ENCODE peak calls at places on chromosomes 2 and 18, in seven cellular contexts. Z is neuronal stem cell, U is IMR-90, Y is H1, C is trophoblast cell, I is H9, V is mesenchymal stem cell. M is an unnamed sample.

GRCh38 chr2:142875010-142875409 is 2.5 kb upstream of the KYNU start:
- DNase-seq in Z (no peak), U (no peak), Y (no peak), C (no peak), I (no peak), V (no peak), M (no peak)

GRCh38 chr2:20352230-20353216 is 1.9 kb upstream of the PUM2 start:
- DNase-seq in Z (no peak), U (no peak), Y (no peak), C (no peak), I (no peak), V (no peak), M (peak; percentile 79)

GRCh38 chr18:65322895-65323294 is 427.9 kb upstream of the CDH7 start:
- DNase-seq in Z (no peak), U (no peak), Y (no peak), C (no peak), I (no peak), V (no peak), M (peak; percentile 59)

GRCh38 chr18:2898131-2898640 is 51.4 kb downstream of the EMILIN2 start:
- DNase-seq in Z (no peak), U (peak; percentile 43), Y (no peak), C (no peak), I (no peak), V (no peak), M (peak; percentile 19)

GRCh38 chr18:10455726-10456453 is 1.5 kb downstream of the APCDD1 start:
- DNase-seq in Z (no peak), U (no peak), Y (no peak), C (no peak), I (peak; percentile 42), V (no peak), M (peak; percentile 46)

GRCh38 chr2:55111570-55112228 is 61.4 kb upstream of the RTN4 start:
- DNase-seq in Z (no peak), U (peak; percentile 96), Y (no peak), C (peak; percentile 73), I (peak; percentile 70), V (peak; percentile 98), M (peak; percentile 89)

GRCh38 chr2:116877944-116878343 is 936.5 kb upstream of the DDX18 start:
- DNase-seq in Z (no peak), U (no peak), Y (no peak), C (no peak), I (no peak), V (no peak), M (no peak)

GRCh38 chr2:183490930-183491329 is 366.7 kb downstream of the NUP35 start:
- DNase-seq in Z (no peak), U (no peak), Y (no peak), C (no peak), I (no peak), V (peak; percentile 42), M (no peak)

GRCh38 chr2:160033732-160034392 is 28.6 kb downstream of the PLA2R1 start:
- DNase-seq in Z (no peak), U (peak; percentile 20), Y (no peak), C (no peak), I (no peak), V (peak; percentile 65), M (no peak)

GRCh38 chr2:221774136-221774535 is 202.0 kb upstream of the EPHA4 start:
- DNase-seq in Z (no peak), U (no peak), Y (no peak), C (no peak), I (no peak), V (no peak), M (no peak)

GRCh38 chr2:119377973-119378305 is 11.2 kb downstream of the DBI start:
- DNase-seq in Z (no peak), U (no peak), Y (no peak), C (no peak), I (no peak), V (no peak), M (no peak)

GRCh38 chr2:232955856-232956255 is 57.2 kb downstream of the NGEF start:
- DNase-seq in Z (no peak), U (no peak), Y (no peak), C (no peak), I (no peak), V (no peak), M (no peak)

GRCh38 chr18:76274470-76275289 is 220.4 kb downstream of the ZNF516 start:
- DNase-seq in Z (peak; percentile 40), U (no peak), Y (no peak), C (no peak), I (peak; percentile 77), V (no peak), M (peak; percentile 71)

GRCh38 chr2:195604723-195605122 is 52.3 kb upstream of the SLC39A10 start:
- DNase-seq in Z (no peak), U (no peak), Y (no peak), C (no peak), I (no peak), V (no peak), M (no peak)

GRCh38 chr18:48541026-48541746 is 2.4 kb downstream of the CTIF start:
- DNase-seq in Z (peak; percentile 65), U (peak; percentile 75), Y (peak; percentile 73), C (peak; percentile 82), I (peak; percentile 66), V (peak; percentile 85), M (peak; percentile 90)

GRCh38 chr18:11005528-11005927 is 143.8 kb downstream of the PIEZO2 start:
- DNase-seq in Z (peak; percentile 6), U (peak; percentile 99), Y (no peak), C (no peak), I (no peak), V (peak; percentile 100), M (peak; percentile 71)

GRCh38 chr2:152462591-152463178 is 127.7 kb downstream of the FMNL2 start:
- DNase-seq in Z (no peak), U (no peak), Y (peak; percentile 4), C (no peak), I (no peak), V (no peak), M (no peak)

GRCh38 chr2:42810971-42811865 is 18.8 kb upstream of the HAAO start:
- DNase-seq in Z (peak; percentile 56), U (peak; percentile 35), Y (peak; percentile 79), C (no peak), I (peak; percentile 78), V (peak; percentile 66), M (peak; percentile 89)

GRCh38 chr2:239703834-239704233 is 303.0 kb upstream of the HDAC4 start:
- DNase-seq in Z (no peak), U (no peak), Y (no peak), C (no peak), I (no peak), V (no peak), M (no peak)

GRCh38 chr2:239700946-239701345 is 300.1 kb upstream of the HDAC4 start:
- DNase-seq in Z (no peak), U (no peak), Y (no peak), C (no peak), I (no peak), V (no peak), M (no peak)

GRCh38 chr2:239704737-239705136 is 303.9 kb upstream of the HDAC4 start:
- DNase-seq in Z (no peak), U (no peak), Y (no peak), C (no peak), I (no peak), V (no peak), M (no peak)

GRCh38 chr2:239710953-239711861 is 310.4 kb upstream of the HDAC4 start:
- DNase-seq in Z (no peak), U (no peak), Y (no peak), C (no peak), I (peak; percentile 14), V (no peak), M (peak; percentile 13)

DNA sequence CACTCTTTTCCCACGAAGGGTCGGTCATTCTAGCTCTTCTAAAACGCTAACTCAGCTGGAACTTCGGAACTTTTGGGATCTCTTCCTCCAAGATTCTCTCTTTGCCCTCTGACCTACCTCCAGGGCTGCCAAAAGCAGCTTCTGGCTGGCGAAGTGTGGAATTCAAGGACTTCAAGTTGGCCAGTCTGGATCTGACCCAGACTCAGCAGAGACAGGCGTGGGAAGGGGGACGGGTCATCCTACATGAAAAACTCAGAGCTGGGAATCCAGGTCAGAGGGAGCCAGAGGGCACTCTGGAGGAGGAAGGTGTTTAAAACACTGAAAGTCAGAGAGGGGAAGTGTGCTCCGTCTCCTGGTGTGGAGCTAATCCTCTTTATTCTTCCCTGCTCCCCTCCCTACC is 305.6 kb upstream of the HDAC4 start:
- DNase-seq in Z (no peak), U (no peak), Y (no peak), C (no peak), I (no peak), V (no peak), M (peak; percentile 6)
- H3K23ac ChIP-seq in Z (no peak overlapping the region), U (no peak overlapping the region), Y (no peak overlapping the region), C (no peak overlapping the region), I (no peak overlapping the region), V (no peak overlapping the region), M (no peak overlapping the region)

DNA sequence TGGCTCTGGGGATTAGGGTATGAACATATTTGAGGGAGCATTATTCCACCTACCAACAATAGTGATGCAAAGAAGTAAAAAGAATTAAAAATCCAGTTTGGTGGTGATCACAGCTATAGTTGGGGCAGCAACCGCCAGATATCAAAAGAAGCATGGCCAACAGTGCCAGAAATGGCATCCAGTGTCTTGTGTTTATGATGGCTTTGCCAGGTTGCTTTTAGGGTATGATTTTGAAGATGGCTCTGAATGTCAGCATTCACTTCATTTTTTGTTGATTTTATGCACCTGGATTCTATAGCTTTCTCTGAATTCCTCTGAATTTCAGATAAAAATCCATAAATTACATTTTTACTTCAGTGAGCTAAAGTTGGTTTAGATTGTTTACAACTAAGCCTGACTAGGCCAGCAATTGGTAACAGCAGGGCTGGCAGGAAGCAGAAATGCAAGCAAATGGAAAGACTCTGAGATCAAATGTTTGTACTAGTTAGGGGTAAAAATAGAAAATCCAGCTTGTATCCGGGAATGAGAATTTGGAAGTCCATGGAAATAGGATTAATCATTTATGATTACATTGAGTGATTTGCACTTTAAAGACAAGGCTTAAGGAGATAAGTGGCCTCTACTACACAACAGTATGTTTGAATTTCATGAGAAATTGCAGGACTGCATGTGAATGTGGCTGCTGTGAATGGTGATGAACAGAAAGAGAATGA is 40.4 kb downstream of the COL3A1 start:
- DNase-seq in Z (no peak), U (peak; percentile 76), Y (no peak), C (no peak), I (no peak), V (peak; percentile 86), M (no peak)
- H2BK5ac ChIP-seq in Z (no peak overlapping the region), U (peak overlapping the region; percentile 79), Y (no peak overlapping the region), C (peak overlapping the region; percentile 42), I (no peak overlapping the region), V (no peak overlapping the region), M (no peak overlapping the region)

GRCh38 chr2:197285361-197285760 is 25.2 kb downstream of the ANKRD44 start:
- DNase-seq in Z (no peak), U (no peak), Y (no peak), C (no peak), I (no peak), V (no peak), M (no peak)

GRCh38 chr2:197281421-197281820 is 29.2 kb downstream of the ANKRD44 start:
- DNase-seq in Z (no peak), U (no peak), Y (no peak), C (no peak), I (no peak), V (no peak), M (no peak)

GRCh38 chr2:197292614-197293013 is 18.0 kb downstream of the ANKRD44 start:
- DNase-seq in Z (no peak), U (no peak), Y (no peak), C (no peak), I (no peak), V (no peak), M (no peak)

GRCh38 chr2:197286805-197287595 is 23.6 kb downstream of the ANKRD44 start:
- DNase-seq in Z (no peak), U (peak; percentile 97), Y (no peak), C (no peak), I (no peak), V (peak; percentile 88), M (no peak)
- H2BK120ac ChIP-seq in Z (no peak overlapping the region), U (peak overlapping the region; percentile 89), Y (no peak overlapping the region), C (no peak overlapping the region), I (no peak overlapping the region), V (no peak overlapping the region), M (no peak overlapping the region)

GRCh38 chr2:164693390-164693789 is 72.1 kb upstream of the GRB14 start:
- DNase-seq in Z (no peak), U (no peak), Y (no peak), C (no peak), I (no peak), V (no peak), M (no peak)
- H3K23ac ChIP-seq in Z (no peak overlapping the region), U (no peak overlapping the region), Y (no peak overlapping the region), C (no peak overlapping the region), I (no peak overlapping the region), V (no peak overlapping the region), M (no peak overlapping the region)

M was measured in mesendoderm.